ENCODE peak calls at places on chromosome 15, in seven cellular contexts. G is IMR-90, L is PC-3, T is OCI-LY7, C is GM23338, F is keratinocyte, W is mammary epithelial cell. M is an unnamed sample. For H4K20me1 and H3K36me3, the result is how much of the 10 kb centered on the place peaks cover.

GRCh38 chr15:33654859-33655258 is 313.4 kb upstream of the CHRM5 start:
- DNase-seq in G (no peak), L (no peak), T (no peak), C (peak), F (no peak), W (peak), M (no peak)

GRCh38 chr15:40859206-40859851 is 14.7 kb downstream of the RHOV start:
- DNase-seq in G (peak), L (peak), T (peak), C (peak), F (no peak), W (peak), M (peak)

GRCh38 chr15:80242132-80242769 is 9.8 kb downstream of the CTXND1 start:
- DNase-seq in G (peak), L (peak), T (peak), C (peak), F (peak), W (peak), M (peak)

GRCh38 chr15:71386448-71387236 is 271.4 kb downstream of the THSD4 start:
- DNase-seq in G (peak), L (peak), T (peak), C (peak), F (no peak), W (no peak), M (no peak)

GRCh38 chr15:88835119-88835518 is 31.9 kb downstream of the ACAN start:
- DNase-seq in G (peak), L (no peak), T (no peak), C (no peak), F (no peak), W (peak), M (no peak)

GRCh38 chr15:68404056-68404798 is 27.7 kb downstream of the ITGA11 start:
- DNase-seq in G (no peak), L (no peak), T (no peak), C (no peak), F (no peak), W (no peak), M (no peak)

GRCh38 chr15:66821307-66821706 is 119.3 kb downstream of the SMAD6 start:
- DNase-seq in G (no peak), L (no peak), T (no peak), C (no peak), F (no peak), W (no peak), M (no peak)

GRCh38 chr15:66323312-66323928 is 30.1 kb downstream of the DIS3L start:
- DNase-seq in G (no peak), L (no peak), T (no peak), C (peak), F (no peak), W (no peak), M (no peak)

GRCh38 chr15:64731807-64732151 is 43.6 kb downstream of the RBPMS2 start:
- DNase-seq in G (no peak), L (no peak), T (no peak), C (peak), F (no peak), W (no peak), M (no peak)

GRCh38 chr15:76293361-76293760 is 17.9 kb downstream of the ETFA start:
- DNase-seq in G (peak), L (peak), T (no peak), C (no peak), F (no peak), W (peak), M (peak)

GRCh38 chr15:68767833-68768232 is 52.9 kb downstream of the ANP32A start:
- DNase-seq in G (no peak), L (no peak), T (no peak), C (no peak), F (no peak), W (no peak), M (no peak)

GRCh38 chr15:22237891-22238275 is 157.6 kb downstream of the OR4M2 start:
- DNase-seq in G (no peak), L (no peak), T (no peak), C (no peak), F (no peak), W (no peak), M (no peak)

GRCh38 chr15:93524432-93524831 is 435.4 kb upstream of the RGMA start:
- DNase-seq in G (no peak), L (no peak), T (no peak), C (no peak), F (no peak), W (no peak), M (no peak)

GRCh38 chr15:73992594-73992898 is 451 bp upstream of the STOML1 start:
- DNase-seq in G (no peak), L (no peak), T (no peak), C (no peak), F (no peak), W (no peak), M (no peak)
- TF ChIP-seq CTCF in G (no peak), L (no peak), T (peak), C (no peak), F (no peak), W (no peak), M (no peak)

DNA sequence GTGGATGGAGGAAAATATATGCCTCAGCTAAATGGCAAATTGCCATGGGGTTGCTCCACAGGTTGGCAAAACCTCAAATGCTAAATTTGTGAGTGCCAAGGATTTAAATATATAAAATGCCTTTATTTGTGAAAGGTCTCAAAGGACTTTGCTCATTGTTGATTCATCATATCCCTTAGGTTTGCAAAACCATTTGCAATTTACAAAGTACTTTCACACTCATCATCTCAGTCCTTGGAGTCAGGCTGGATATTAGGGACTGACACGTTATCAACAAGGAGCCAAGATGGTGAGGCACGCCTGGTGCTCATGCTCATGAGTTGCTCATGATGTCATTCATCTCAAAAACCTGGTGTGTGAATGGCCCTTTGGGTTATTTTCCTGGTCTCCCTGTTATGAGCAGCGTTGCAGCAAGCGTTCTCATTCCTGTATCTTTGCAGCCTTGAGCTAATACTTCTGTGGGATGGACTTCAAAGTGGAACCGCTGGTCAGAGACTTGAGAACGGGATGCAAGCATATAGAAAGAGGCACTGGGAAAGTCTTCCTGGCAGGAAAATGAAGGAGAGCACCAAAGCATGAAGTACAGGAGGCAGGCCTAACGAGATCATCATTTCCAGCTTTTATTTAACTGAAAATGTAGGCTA is 66.0 kb downstream of the MYO1E start:
- DNase-seq in G (peak), L (peak), T (no peak), C (no peak), F (peak), W (peak), M (peak)
- H4K20me1 ChIP-seq in G (under half), L (under half), T (under half), C (under half), F (under half), W (under half), M (under half)

DNA sequence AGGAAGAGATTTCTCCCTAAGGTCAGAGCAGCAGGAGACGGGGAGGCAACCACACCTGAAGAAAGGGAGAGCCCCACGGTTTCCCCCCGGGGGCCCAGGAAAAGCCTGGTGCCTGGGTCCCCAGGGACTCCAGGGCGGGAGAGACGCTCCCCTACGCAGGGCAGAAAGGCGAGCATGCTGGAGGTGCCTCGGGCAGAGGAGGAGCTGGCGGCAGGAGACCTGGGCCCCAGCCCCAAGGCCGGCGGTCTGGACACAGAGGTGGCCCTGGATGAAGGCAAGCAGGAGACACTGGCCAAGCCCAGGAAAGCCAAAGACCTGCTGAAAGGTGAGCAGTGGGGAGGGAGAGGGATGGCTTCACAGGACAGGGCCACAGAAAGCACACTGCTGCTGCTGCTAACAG is 26.2 kb upstream of the SLC28A1 start:
- DNase-seq in G (no peak), L (no peak), T (no peak), C (no peak), F (no peak), W (no peak), M (no peak)
- H3K36me3 ChIP-seq in G (under half), L (under half), T (under half), C (under half), F (under half), W (under half), M (under half)

DNA sequence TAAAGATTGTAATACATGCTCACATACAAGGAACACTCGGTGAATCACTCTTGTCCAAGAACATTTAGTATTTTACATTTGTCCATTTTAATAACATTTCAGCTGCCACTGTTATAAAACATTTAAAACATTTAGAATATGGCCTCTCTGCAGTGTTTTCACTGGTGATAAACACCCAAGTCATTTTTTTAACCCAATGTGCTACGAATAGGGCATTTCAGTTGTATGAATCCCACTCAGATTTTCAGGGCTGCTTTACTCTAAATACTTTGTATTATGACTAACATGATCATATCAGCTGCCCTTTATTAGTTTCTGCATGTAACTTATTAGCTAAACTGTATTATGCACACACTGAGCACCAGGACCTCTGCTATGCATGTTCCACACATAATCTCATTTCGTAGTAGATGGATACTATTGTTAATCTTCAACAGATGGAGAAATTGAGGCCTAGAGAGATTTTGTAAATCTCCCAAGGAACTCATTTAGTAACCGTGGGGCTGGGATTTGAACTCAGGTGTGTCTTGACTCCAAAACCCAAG is 148.6 kb upstream of the CDIN1 start:
- DNase-seq in G (peak), L (no peak), T (no peak), C (no peak), F (no peak), W (no peak), M (peak)
- TF ChIP-seq CTCF in G (no peak), L (no peak), T (no peak), C (no peak), F (no peak), W (no peak), M (no peak)